ENCODE peak calls at places on chromosomes 4 and X, in six cellular contexts. W, V, P, B, R and F are unnamed samples.

GRCh38 chrX:68048774-68049173 is 384.5 kb downstream of the OPHN1 start:
- DNase-seq in R (no peak), P (no peak), W (no peak), V (no peak), B (no peak), F (no peak)

GRCh38 chr4:152991361-152991760 is 55.2 kb downstream of the FHDC1 start:
- DNase-seq in R (no peak), W (no peak), V (no peak), B (peak), P (no peak), F (no peak)

GRCh38 chr4:185634066-185634652 is 98.9 kb upstream of the PDLIM3 start:
- DNase-seq in V (no peak), W (no peak), B (peak), R (no peak), P (peak), F (no peak)

GRCh38 chrX:13051529-13052172 is 7.2 kb upstream of the FAM9C start:
- DNase-seq in R (peak), B (peak), V (no peak), W (no peak), P (no peak), F (no peak)

GRCh38 chr4:72375050-72375736 is 193.8 kb downstream of the ADAMTS3 start:
- DNase-seq in B (no peak), P (peak), R (peak), W (no peak), V (peak), F (no peak)

GRCh38 chr4:74317616-74318256 is 9.5 kb downstream of the EPGN start:
- DNase-seq in B (no peak), P (no peak), V (no peak), W (no peak), R (no peak), F (no peak)

GRCh38 chr4:123821861-123822260 is 425.3 kb downstream of the SPRY1 start:
- DNase-seq in B (no peak), W (no peak), R (no peak), P (no peak), V (peak), F (no peak)

GRCh38 chr4:114535725-114536124 is 62.9 kb upstream of the UGT8 start:
- DNase-seq in P (no peak), W (no peak), V (peak), R (no peak), B (no peak), F (no peak)

GRCh38 chrX:119189115-119189514 is 47.0 kb upstream of the PGRMC1 start:
- DNase-seq in V (no peak), P (no peak), B (no peak), R (no peak), W (no peak), F (no peak)

GRCh38 chr4:42478509-42478908 is 81.2 kb downstream of the SHISA3 start:
- DNase-seq in V (no peak), W (no peak), R (no peak), B (no peak), P (no peak), F (no peak)

GRCh38 chr4:67909910-67910905 is 26.4 kb upstream of the TMPRSS11D start:
- DNase-seq in V (peak), P (peak), W (no peak), R (no peak), B (peak), F (no peak)

GRCh38 chr4:104417483-104417882 is 77.2 kb downstream of the CXXC4 start:
- DNase-seq in W (no peak), P (no peak), R (no peak), B (no peak), V (no peak), F (no peak)

GRCh38 chrX:52271212-52271611 is 86.5 kb downstream of the MAGED4 start:
- DNase-seq in W (no peak), R (peak), V (no peak), P (peak), B (peak), F (no peak)

GRCh38 chrX:30570505-30570904 is 7.1 kb downstream of the TASL start:
- DNase-seq in P (no peak), W (no peak), V (peak), B (peak), R (peak), F (no peak)

GRCh38 chrX:130704053-130705038 is 198.7 kb downstream of the ENOX2 start:
- DNase-seq in V (peak), B (no peak), W (no peak), P (no peak), R (peak), F (no peak)

GRCh38 chr4:22969314-22969896 is 276.7 kb downstream of the GBA3 start:
- DNase-seq in W (no peak), R (peak), P (no peak), B (no peak), V (peak), F (no peak)